ENCODE peak calls at places on chromosomes 1 and 21, in four cellular contexts. T is KBM-7, A is left ventricle myocardium inferior, P is heart right ventricle. Y is an unnamed sample.

GRCh38 chr1:6690186-6690585 is 11.4 kb downstream of the DNAJC11 start:
- DNase-seq in P (no peak), A (no peak), T (no peak), Y (no peak)

GRCh38 chr1:245893025-245893424 is 614.1 kb downstream of the SMYD3 start:
- DNase-seq in A (no peak), P (no peak), T (no peak), Y (no peak)

GRCh38 chr1:33169290-33170055 is 12.4 kb downstream of the TRIM62 start:
- DNase-seq in T (no peak), A (no peak), P (no peak), Y (no peak)

GRCh38 chr1:176843352-176844297 is 320.9 kb downstream of the ASTN1 start:
- DNase-seq in T (peak), A (no peak), P (no peak), Y (peak)

GRCh38 chr1:63487336-63488065 is 35.5 kb downstream of the ITGB3BP start:
- DNase-seq in A (no peak), P (no peak), T (no peak), Y (no peak)

GRCh38 chr1:43559714-43560113 is 29.0 kb downstream of the PTPRF start:
- DNase-seq in T (no peak), A (no peak), P (no peak), Y (no peak)

GRCh38 chr1:115134850-115135484 is 45.7 kb upstream of the TSPAN2 start:
- DNase-seq in P (no peak), T (no peak), A (no peak), Y (no peak)

GRCh38 chr1:166069390-166069789 is 97.4 kb downstream of the FAM78B start:
- DNase-seq in T (peak), P (no peak), A (no peak), Y (no peak)

GRCh38 chr1:75672528-75673393 is 51.7 kb upstream of the ACADM start:
- DNase-seq in A (no peak), P (no peak), T (peak), Y (no peak)

GRCh38 chr1:52595061-52595460 is 7.1 kb upstream of the GPX7 start:
- DNase-seq in T (no peak), P (no peak), A (no peak), Y (no peak)

GRCh38 chr1:205496661-205497060 is 7.8 kb upstream of the CDK18 start:
- DNase-seq in A (no peak), P (no peak), T (no peak), Y (no peak)

GRCh38 chr1:33346921-33347649 is 26.2 kb upstream of the A3GALT2 start:
- DNase-seq in A (no peak), P (no peak), T (peak), Y (no peak)

GRCh38 chr1:112673589-112674439 is 645 bp upstream of the MOV10 start:
- DNase-seq in P (no peak), A (no peak), T (peak), Y (no peak)

GRCh38 chr1:17156108-17156507 is 36.9 kb upstream of the PADI2 start:
- DNase-seq in A (no peak), T (no peak), P (no peak), Y (no peak)

GRCh38 chr1:219010720-219011119 is 163.0 kb upstream of the LYPLAL1 start:
- DNase-seq in T (no peak), P (no peak), A (no peak), Y (no peak)

GRCh38 chr21:31348188-31348587 is 4.1 kb upstream of the TIAM1 start:
- DNase-seq in A (no peak), P (no peak), T (no peak), Y (no peak)

GRCh38 chr1:206489980-206490534 is 17.3 kb upstream of the RASSF5 start:
- DNase-seq in T (peak), P (peak), A (peak), Y (peak)

GRCh38 chr1:88552226-88552625 is 131.8 kb upstream of the PKN2 start:
- DNase-seq in A (no peak), T (no peak), P (no peak), Y (no peak)

GRCh38 chr1:208604295-208604694 is 360.1 kb upstream of the PLXNA2 start:
- DNase-seq in A (no peak), P (no peak), T (no peak), Y (no peak)

GRCh38 chr21:17610862-17611261 is 1.8 kb downstream of the BTG3 start:
- DNase-seq in T (peak), P (no peak), A (no peak), Y (peak)

GRCh38 chr1:39917825-39918224 is 16.1 kb upstream of the MYCL start:
- DNase-seq in T (no peak), P (no peak), A (no peak), Y (no peak)

GRCh38 chr1:27869719-27870085 is 2.6 kb upstream of the THEMIS2 start:
- DNase-seq in A (no peak), P (no peak), T (no peak), Y (no peak)

GRCh38 chr1:28031173-28031572 is 57.2 kb downstream of the EYA3 start:
- DNase-seq in A (no peak), P (no peak), T (no peak), Y (no peak)

GRCh38 chr1:16141573-16142336 is 14.1 kb downstream of the EPHA2 start:
- DNase-seq in P (no peak), T (peak), A (no peak), Y (no peak)

GRCh38 chr1:47703981-47704596 is 266.2 kb downstream of the FOXD2 start:
- DNase-seq in T (no peak), A (no peak), P (no peak), Y (no peak)

GRCh38 chr1:160997323-160998038 is 23.5 kb downstream of the F11R start:
- DNase-seq in P (peak), T (peak), A (peak), Y (peak)

GRCh38 chr1:113233441-113233840 is 156.9 kb upstream of the MAGI3 start:
- DNase-seq in A (no peak), P (no peak), T (no peak), Y (no peak)

GRCh38 chr1:41866285-41866684 is 52.4 kb downstream of the HIVEP3 start:
- DNase-seq in T (no peak), P (peak), A (peak), Y (peak)

Y was measured in left ventricle myocardium superior.